ENCODE peak calls at places on chromosomes 3 and 15, in nine cellular contexts. T is astrocyte; P is KG1; Z is GM04503; H is stimulated activated CD4-positive, alpha-beta T cell treated with anti-CD3 and anti-CD28 coated beads, Interleukin-1b, Interleukin-23, amount 100 ng/mL, for 4 hours; W is AG09309; Y is stimulated activated CD8-positive, alpha-beta memory T cell treated with anti-CD3 and anti-CD28 coated beads, Interleukin-15, amount 100 ng/mL, for 48 hours; X is neural crest cell; D is choroid plexus epithelial cell. Q is an unnamed sample.
A peak's percentile ranks its signal among the peaks of the same experiment; 100 is the strongest.

GRCh38 chr3:138367912-138368311 is 19.5 kb downstream of the MRAS start:
- DNase-seq in T (peak; percentile 29), P (no peak), Z (no peak), H (no peak), W (no peak), Y (no peak), X (no peak), D (peak; percentile 23), Q (peak; percentile 84)

GRCh38 chr3:14118400-14119165 is 6.1 kb downstream of the CHCHD4 start:
- DNase-seq in T (no peak), P (no peak), Z (no peak), H (no peak), W (no peak), Y (no peak), X (no peak), D (peak; percentile 93), Q (no peak)

GRCh38 chr15:86690566-86690965 is 610.9 kb downstream of the AGBL1 start:
- DNase-seq in T (peak; percentile 39), P (no peak), Z (no peak), H (no peak), W (no peak), Y (no peak), X (no peak), D (peak; percentile 0), Q (no peak)

GRCh38 chr3:187227658-187228258 is 30.5 kb downstream of the RTP1 start:
- DNase-seq in T (peak; percentile 81), P (no peak), Z (no peak), H (no peak), W (no peak), Y (no peak), X (no peak), D (peak; percentile 84), Q (no peak)

GRCh38 chr15:101250331-101250730 is 1.5 kb downstream of the CHSY1 start:
- DNase-seq in T (peak; percentile 88), P (no peak), Z (peak; percentile 82), H (no peak), W (no peak), Y (no peak), X (no peak), D (peak; percentile 70), Q (no peak)

GRCh38 chr3:55267206-55267930 is 219.7 kb downstream of the WNT5A start:
- DNase-seq in T (peak; percentile 40), P (no peak), Z (peak; percentile 53), H (no peak), W (no peak), Y (no peak), X (no peak), D (no peak), Q (no peak)

GRCh38 chr3:71145954-71146353 is 437.6 kb downstream of the FOXP1 start:
- DNase-seq in T (no peak), P (no peak), Z (no peak), H (no peak), W (no peak), Y (no peak), X (no peak), D (no peak), Q (no peak)

GRCh38 chr15:41794081-41794480 is 19.8 kb downstream of the MAPKBP1 start:
- DNase-seq in T (no peak), P (no peak), Z (peak; percentile 50), H (no peak), W (peak; percentile 21), Y (no peak), X (no peak), D (no peak), Q (no peak)

GRCh38 chr3:131712662-131713061 is 209.9 kb upstream of the MRPL3 start:
- DNase-seq in T (no peak), P (no peak), Z (no peak), H (no peak), W (no peak), Y (no peak), X (no peak), D (no peak), Q (no peak)

GRCh38 chr15:66621491-66622467 is 56.0 kb upstream of the LCTL start:
- DNase-seq in T (no peak), P (no peak), Z (no peak), H (no peak), W (no peak), Y (no peak), X (peak; percentile 20), D (peak; percentile 43), Q (no peak)

GRCh38 chr15:68400066-68400456 is 31.9 kb downstream of the ITGA11 start:
- DNase-seq in T (no peak), P (no peak), Z (no peak), H (no peak), W (no peak), Y (no peak), X (no peak), D (no peak), Q (no peak)

GRCh38 chr15:31322486-31322885 is 4.1 kb upstream of the KLF13 start:
- DNase-seq in T (no peak), P (no peak), Z (no peak), H (no peak), W (no peak), Y (no peak), X (no peak), D (no peak), Q (no peak)

GRCh38 chr15:62125763-62126162 is 39.3 kb downstream of the C2CD4B start:
- DNase-seq in T (no peak), P (no peak), Z (no peak), H (no peak), W (peak; percentile 11), Y (no peak), X (no peak), D (peak; percentile 81), Q (no peak)

GRCh38 chr3:5972586-5972985 is 785.1 kb downstream of the EDEM1 start:
- DNase-seq in T (peak; percentile 53), P (no peak), Z (no peak), H (no peak), W (no peak), Y (no peak), X (no peak), D (no peak), Q (no peak)

GRCh38 chr3:42451116-42451515 is 40.7 kb upstream of the LYZL4 start:
- DNase-seq in T (no peak), P (no peak), Z (no peak), H (no peak), W (no peak), Y (no peak), X (no peak), D (peak; percentile 8), Q (no peak)

GRCh38 chr3:150779402-150779858 is 16.5 kb upstream of the SIAH2 start:
- DNase-seq in T (no peak), P (no peak), Z (no peak), H (no peak), W (no peak), Y (no peak), X (no peak), D (no peak), Q (no peak)

GRCh38 chr3:147038456-147038855 is 367.9 kb downstream of the ZIC4 start:
- DNase-seq in T (peak; percentile 59), P (no peak), Z (peak; percentile 69), H (no peak), W (peak; percentile 24), Y (no peak), X (no peak), D (peak; percentile 46), Q (no peak)

GRCh38 chr15:60130811-60131210 is 126.7 kb downstream of the FOXB1 start:
- DNase-seq in T (no peak), P (no peak), Z (no peak), H (no peak), W (no peak), Y (no peak), X (no peak), D (no peak), Q (no peak)

GRCh38 chr3:18499256-18499655 is 74.1 kb upstream of the SATB1 start:
- DNase-seq in T (no peak), P (no peak), Z (no peak), H (peak; percentile 1), W (no peak), Y (no peak), X (no peak), D (no peak), Q (no peak)

GRCh38 chr3:119296723-119297122 is 2.5 kb downstream of the ARHGAP31 start:
- DNase-seq in T (no peak), P (no peak), Z (no peak), H (no peak), W (no peak), Y (no peak), X (no peak), D (no peak), Q (no peak)

GRCh38 chr3:41418961-41419691 is 219.8 kb downstream of the CTNNB1 start:
- DNase-seq in T (peak; percentile 56), P (peak; percentile 50), Z (peak; percentile 1), H (no peak), W (no peak), Y (no peak), X (no peak), D (peak; percentile 97), Q (no peak)

GRCh38 chr15:34941181-34941580 is 28.4 kb downstream of the AQR start:
- DNase-seq in T (no peak), P (no peak), Z (no peak), H (no peak), W (no peak), Y (no peak), X (no peak), D (no peak), Q (no peak)

GRCh38 chr15:60358935-60359672 is 38.7 kb downstream of the ANXA2 start:
- DNase-seq in T (peak; percentile 90), P (no peak), Z (no peak), H (no peak), W (peak; percentile 67), Y (no peak), X (no peak), D (peak; percentile 93), Q (no peak)

Q was measured in head of caudate nucleus.